ENCODE peak calls at places on chromosomes 12 and 14, in eight cellular contexts. R is fibroblast of pulmonary artery, Q is aorta, N is heart left ventricle, T is fibroblast of the aortic adventitia, H is psoas muscle, J is right cardiac atrium, F is tibial artery. A is an unnamed sample.

GRCh38 chr12:47962198-47962597 is 1.2 kb upstream of the TMEM106C start:
- DNase-seq in Q (peak; percentile 66), R (no peak), F (no peak), T (no peak), J (no peak), H (no peak), N (no peak), A (no peak)

GRCh38 chr14:39395555-39396254 is 36.5 kb downstream of the FBXO33 start:
- DNase-seq in H (no peak), J (no peak), T (peak; percentile 16), N (no peak), F (no peak), R (no peak), Q (no peak), A (no peak)

GRCh38 chr12:112584266-112584722 is 165.5 kb downstream of the PTPN11 start:
- DNase-seq in T (no peak), N (no peak), H (no peak), J (no peak), R (no peak), Q (no peak), F (no peak), A (peak; percentile 55)

GRCh38 chr12:89461649-89462612 is 62.7 kb downstream of the GALNT4 start:
- DNase-seq in N (no peak), Q (no peak), H (no peak), T (peak; percentile 86), R (peak; percentile 88), J (no peak), F (no peak), A (no peak)

GRCh38 chr12:9636150-9636549 is 28.4 kb upstream of the KLRB1 start:
- DNase-seq in F (no peak), N (no peak), J (no peak), H (no peak), R (no peak), Q (no peak), T (no peak), A (no peak)

GRCh38 chr12:105318651-105319483 is 11.6 kb upstream of the C12orf75 start:
- DNase-seq in N (no peak), J (no peak), H (no peak), Q (no peak), F (no peak), T (no peak), R (no peak), A (no peak)

GRCh38 chr12:112664569-112664968 is 127.0 kb upstream of the RPH3A start:
- DNase-seq in Q (no peak), H (no peak), R (peak; percentile 13), J (no peak), F (no peak), T (peak; percentile 1), N (no peak), A (peak; percentile 6)

GRCh38 chr14:92099802-92100201 is 6.6 kb downstream of the ATXN3 start:
- DNase-seq in F (no peak), R (no peak), N (no peak), Q (no peak), H (no peak), J (no peak), T (no peak), A (no peak)

GRCh38 chr12:23950011-23950774 is 723 bp upstream of the SOX5 start:
- DNase-seq in F (peak; percentile 59), N (no peak), T (peak; percentile 31), H (no peak), R (peak; percentile 32), J (peak; percentile 17), Q (no peak), A (no peak)

GRCh38 chr14:67436006-67436866 is 24.3 kb upstream of the PLEK2 start:
- DNase-seq in N (no peak), T (no peak), Q (no peak), H (no peak), R (no peak), J (no peak), F (no peak), A (peak; percentile 60)

GRCh38 chr12:123150273-123150803 is 552 bp downstream of the PITPNM2 start:
- DNase-seq in N (peak; percentile 54), Q (peak; percentile 87), F (peak; percentile 70), H (peak; percentile 64), R (no peak), J (peak; percentile 84), T (no peak), A (peak; percentile 47)

GRCh38 chr12:123150804-123151678 is at the start of gene PITPNM2:
- DNase-seq in N (peak; percentile 68), R (peak; percentile 55), T (peak; percentile 38), Q (peak; percentile 89), H (peak; percentile 75), J (peak; percentile 87), F (peak; percentile 79), A (peak; percentile 67)

GRCh38 chr12:123152823-123153222 is 1.9 kb upstream of the PITPNM2 start:
- DNase-seq in F (no peak), T (no peak), J (no peak), H (no peak), R (no peak), N (no peak), Q (no peak), A (no peak)

GRCh38 chr12:123151679-123152454 is 977 bp upstream of the PITPNM2 start:
- DNase-seq in F (no peak), J (no peak), N (no peak), Q (no peak), R (no peak), H (no peak), T (no peak), A (no peak)

DNA sequence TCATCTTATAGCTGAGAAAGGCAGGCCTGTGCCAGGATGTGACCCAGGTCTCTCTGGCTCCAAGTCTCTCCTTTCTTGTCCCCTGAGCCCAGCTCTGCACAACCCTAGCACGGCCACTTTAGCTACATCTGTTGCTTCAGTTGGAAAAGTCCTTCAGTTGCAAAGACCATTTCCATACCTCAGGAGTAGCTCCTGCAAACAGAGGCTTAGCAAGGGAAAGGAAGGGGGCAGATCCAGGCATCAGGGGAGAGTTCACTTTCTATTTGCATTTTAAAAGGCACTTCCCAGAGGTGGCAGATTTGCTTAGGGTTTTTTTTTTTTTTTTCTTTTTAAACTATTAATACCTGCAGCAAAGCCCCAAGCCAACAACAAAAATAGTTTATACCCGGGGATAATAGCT is 3.0 kb upstream of the PITPNM2 start:
- DNase-seq in H (no peak), J (no peak), T (no peak), N (no peak), Q (no peak), R (no peak), F (no peak), A (no peak)
- H3K4me3 ChIP-seq in H (no peak overlapping the region), J (no peak overlapping the region), T (no peak overlapping the region), N (no peak overlapping the region), Q (no peak overlapping the region), R (no peak overlapping the region), F (no peak overlapping the region), A (no peak overlapping the region)

GRCh38 chr12:53222170-53223005 is 9.6 kb downstream of the RARG start:
- DNase-seq in R (no peak), F (peak; percentile 54), N (no peak), T (no peak), Q (peak; percentile 52), H (no peak), J (peak; percentile 40), A (no peak)
- H3K4me3 ChIP-seq in R (peak overlapping the region; percentile 54), F (peak overlapping the region; percentile 66), N (peak overlapping the region; percentile 57), T (peak overlapping the region; percentile 52), Q (no peak overlapping the region), H (peak overlapping the region; percentile 71), J (peak overlapping the region; percentile 93), A (peak overlapping the region; percentile 30)

DNA sequence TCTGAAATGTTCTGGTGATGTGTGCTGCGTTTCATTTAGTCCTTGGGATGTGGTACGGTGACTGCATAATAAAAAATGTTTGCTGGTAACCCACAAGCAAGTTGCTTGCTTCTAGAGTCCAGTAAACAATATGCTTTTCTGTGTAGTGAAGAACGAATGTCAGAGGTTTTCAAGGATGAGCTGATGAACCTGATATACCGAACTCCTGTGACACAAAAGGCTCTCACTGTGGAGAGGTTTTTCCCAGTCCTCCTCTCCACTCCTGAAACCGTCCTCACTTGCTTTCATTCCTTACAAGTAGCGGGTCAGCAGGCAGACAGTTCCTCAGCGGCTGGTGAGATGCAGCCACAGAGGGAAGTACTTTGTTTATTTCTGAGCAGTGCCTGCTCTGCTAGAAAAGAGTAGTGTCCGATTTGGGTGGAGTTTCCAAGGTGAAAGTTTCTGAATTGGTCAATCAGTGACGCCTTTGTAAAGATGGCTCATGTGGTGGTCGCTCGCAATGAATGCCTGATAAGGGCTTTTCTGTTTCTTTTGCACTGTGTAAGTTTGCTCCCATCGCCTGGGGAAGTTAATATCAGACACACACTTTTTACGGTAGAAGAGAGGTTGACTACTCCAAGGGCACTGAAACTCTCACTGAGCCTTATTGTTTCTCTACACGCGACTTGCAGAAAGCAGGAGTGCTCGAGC is 3.0 kb downstream of the ETV6 start:
- DNase-seq in H (no peak), N (peak; percentile 36), F (no peak), Q (no peak), J (peak; percentile 64), T (peak; percentile 39), R (peak; percentile 38), A (peak; percentile 28)
- H3K4me3 ChIP-seq in H (peak overlapping the region; percentile 89), N (peak overlapping the region; percentile 57), F (peak overlapping the region; percentile 88), Q (peak overlapping the region; percentile 100), J (peak overlapping the region; percentile 100), T (peak overlapping the region; percentile 97), R (peak overlapping the region; percentile 92), A (peak overlapping the region; percentile 91)

GRCh38 chr14:86388216-86388615 is 858.3 kb downstream of the FLRT2 start:
- DNase-seq in N (no peak), H (no peak), R (no peak), Q (no peak), F (no peak), J (no peak), T (no peak), A (no peak)

GRCh38 chr14:86391085-86391484 is 861.1 kb downstream of the FLRT2 start:
- DNase-seq in Q (no peak), H (no peak), N (no peak), J (peak; percentile 31), R (no peak), F (no peak), T (no peak), A (no peak)
- H3K4me3 ChIP-seq in Q (no peak overlapping the region), H (no peak overlapping the region), N (no peak overlapping the region), J (no peak overlapping the region), R (no peak overlapping the region), F (no peak overlapping the region), T (no peak overlapping the region), A (no peak overlapping the region)